ENCODE peak calls at places on chromosomes 6 and 20, in six cellular contexts. One of them, this sample, is unnamed. For H3K36me3, the result is how much of the 10 kb centered on the place peaks cover.

GRCh38 chr6:2744206-2744771 is 6.4 kb downstream of the MYLK4 start:
- DNase-seq in adrenal gland: peak
- DNase-seq in psoas muscle: peak
- DNase-seq in endodermal cell: no peak
- DNase-seq in neural progenitor cell: no peak
- DNase-seq in HCT116: no peak
- DNase-seq in this sample: no peak

GRCh38 chr6:1701668-1702353 is 92.1 kb downstream of the FOXC1 start:
- DNase-seq in psoas muscle: peak
- DNase-seq in HCT116: no peak
- DNase-seq in endodermal cell: no peak
- DNase-seq in adrenal gland: no peak
- DNase-seq in neural progenitor cell: peak
- DNase-seq in this sample: peak

GRCh38 chr20:46122071-46122470 is 4.0 kb downstream of the CD40 start:
- DNase-seq in adrenal gland: no peak
- DNase-seq in psoas muscle: no peak
- DNase-seq in HCT116: no peak
- DNase-seq in neural progenitor cell: no peak
- DNase-seq in endodermal cell: no peak
- DNase-seq in this sample: no peak

GRCh38 chr6:11324453-11325023 is 92.1 kb upstream of the NEDD9 start:
- DNase-seq in neural progenitor cell: no peak
- DNase-seq in adrenal gland: no peak
- DNase-seq in endodermal cell: no peak
- DNase-seq in HCT116: no peak
- DNase-seq in psoas muscle: no peak
- DNase-seq in this sample: no peak

GRCh38 chr6:154951400-154952200 is 43.5 kb upstream of the TIAM2 start:
- DNase-seq in endodermal cell: no peak
- DNase-seq in neural progenitor cell: no peak
- DNase-seq in HCT116: no peak
- DNase-seq in psoas muscle: no peak
- DNase-seq in adrenal gland: no peak
- DNase-seq in this sample: no peak

GRCh38 chr6:13384966-13385365 is 56.6 kb upstream of the TBC1D7 start:
- DNase-seq in psoas muscle: no peak
- DNase-seq in adrenal gland: no peak
- DNase-seq in HCT116: no peak
- DNase-seq in neural progenitor cell: no peak
- DNase-seq in endodermal cell: no peak
- DNase-seq in this sample: no peak

GRCh38 chr6:79377047-79377446 is 142.6 kb upstream of the HMGN3 start:
- DNase-seq in psoas muscle: no peak
- DNase-seq in endodermal cell: no peak
- DNase-seq in HCT116: no peak
- DNase-seq in neural progenitor cell: no peak
- DNase-seq in adrenal gland: no peak
- DNase-seq in this sample: no peak

GRCh38 chr20:20835897-20836296 is 123.5 kb upstream of the RALGAPA2 start:
- DNase-seq in neural progenitor cell: no peak
- DNase-seq in adrenal gland: no peak
- DNase-seq in psoas muscle: no peak
- DNase-seq in endodermal cell: no peak
- DNase-seq in HCT116: no peak
- DNase-seq in this sample: no peak

GRCh38 chr6:41785689-41786450 is 1.6 kb upstream of the TOMM6 start:
- DNase-seq in HCT116: no peak
- DNase-seq in endodermal cell: no peak
- DNase-seq in neural progenitor cell: no peak
- DNase-seq in psoas muscle: peak
- DNase-seq in adrenal gland: peak
- DNase-seq in this sample: no peak

GRCh38 chr20:62063601-62063980 is 2.1 kb downstream of the TAF4 start:
- DNase-seq in neural progenitor cell: peak
- DNase-seq in psoas muscle: no peak
- DNase-seq in adrenal gland: no peak
- DNase-seq in endodermal cell: peak
- DNase-seq in HCT116: no peak
- DNase-seq in this sample: no peak

GRCh38 chr6:29656157-29656556 is 735 bp upstream of the MOG start:
- DNase-seq in adrenal gland: no peak
- DNase-seq in endodermal cell: no peak
- DNase-seq in HCT116: no peak
- DNase-seq in neural progenitor cell: no peak
- DNase-seq in psoas muscle: no peak
- DNase-seq in this sample: no peak

GRCh38 chr6:130625825-130626500 is 201.2 kb upstream of the SMLR1 start:
- DNase-seq in endodermal cell: no peak
- DNase-seq in HCT116: peak
- DNase-seq in neural progenitor cell: no peak
- DNase-seq in psoas muscle: no peak
- DNase-seq in adrenal gland: no peak
- DNase-seq in this sample: no peak

GRCh38 chr6:161301338-161301737 is 27.5 kb upstream of the AGPAT4 start:
- DNase-seq in neural progenitor cell: no peak
- DNase-seq in endodermal cell: no peak
- DNase-seq in HCT116: no peak
- DNase-seq in adrenal gland: no peak
- DNase-seq in psoas muscle: no peak
- DNase-seq in this sample: peak

GRCh38 chr6:105603779-105604592 is 201.1 kb upstream of the PREP start:
- DNase-seq in endodermal cell: no peak
- DNase-seq in neural progenitor cell: no peak
- DNase-seq in adrenal gland: no peak
- DNase-seq in HCT116: no peak
- DNase-seq in psoas muscle: peak
- DNase-seq in this sample: peak

GRCh38 chr20:45470939-45471338 is 1.4 kb downstream of the WFDC2 start:
- DNase-seq in endodermal cell: peak
- DNase-seq in adrenal gland: no peak
- DNase-seq in HCT116: no peak
- DNase-seq in psoas muscle: no peak
- DNase-seq in neural progenitor cell: peak
- DNase-seq in this sample: no peak

GRCh38 chr20:32075534-32075933 is 23.5 kb downstream of the HCK start:
- DNase-seq in neural progenitor cell: no peak
- DNase-seq in adrenal gland: no peak
- DNase-seq in endodermal cell: no peak
- DNase-seq in psoas muscle: no peak
- DNase-seq in HCT116: no peak
- DNase-seq in this sample: no peak

GRCh38 chr6:105645958-105646357 is 243.1 kb upstream of the PREP start:
- DNase-seq in neural progenitor cell: no peak
- DNase-seq in endodermal cell: no peak
- DNase-seq in HCT116: no peak
- DNase-seq in adrenal gland: no peak
- DNase-seq in psoas muscle: no peak
- DNase-seq in this sample: no peak

GRCh38 chr6:142357879-142358278 is 56.1 kb downstream of the ADGRG6 start:
- DNase-seq in adrenal gland: no peak
- DNase-seq in neural progenitor cell: no peak
- DNase-seq in HCT116: no peak
- DNase-seq in endodermal cell: no peak
- DNase-seq in psoas muscle: no peak
- DNase-seq in this sample: no peak

GRCh38 chr6:109595998-109596397 is 95.0 kb downstream of the AK9 start:
- DNase-seq in endodermal cell: peak
- DNase-seq in neural progenitor cell: peak
- DNase-seq in adrenal gland: peak
- DNase-seq in psoas muscle: no peak
- DNase-seq in HCT116: peak
- DNase-seq in this sample: no peak

GRCh38 chr20:438581-439469 is 23.5 kb downstream of the TBC1D20 start:
- DNase-seq in HCT116: no peak
- DNase-seq in adrenal gland: no peak
- DNase-seq in neural progenitor cell: no peak
- DNase-seq in psoas muscle: no peak
- DNase-seq in endodermal cell: no peak
- DNase-seq in this sample: no peak

GRCh38 chr6:155524249-155524651 is 68.6 kb upstream of the NOX3 start:
- DNase-seq in HCT116: no peak
- DNase-seq in endodermal cell: no peak
- DNase-seq in psoas muscle: no peak
- DNase-seq in adrenal gland: peak
- DNase-seq in neural progenitor cell: no peak
- DNase-seq in this sample: no peak

GRCh38 chr6:89311853-89312531 is 3.1 kb downstream of the GABRR2 start:
- DNase-seq in psoas muscle: peak
- DNase-seq in endodermal cell: peak
- DNase-seq in neural progenitor cell: peak
- DNase-seq in adrenal gland: peak
- DNase-seq in HCT116: no peak
- DNase-seq in this sample: peak

GRCh38 chr6:23600118-23600517 is 525.9 kb upstream of the NRSN1 start:
- DNase-seq in psoas muscle: no peak
- DNase-seq in endodermal cell: no peak
- DNase-seq in HCT116: no peak
- DNase-seq in adrenal gland: no peak
- DNase-seq in neural progenitor cell: no peak
- DNase-seq in this sample: no peak

GRCh38 chr20:4016349-4017050 is 1.1 kb upstream of the RNF24 start:
- DNase-seq in psoas muscle: no peak
- DNase-seq in HCT116: no peak
- DNase-seq in endodermal cell: peak
- DNase-seq in adrenal gland: no peak
- DNase-seq in neural progenitor cell: no peak
- DNase-seq in this sample: no peak

GRCh38 chr20:43840382-43841070 is 74.1 kb upstream of the TOX2 start:
- DNase-seq in adrenal gland: no peak
- DNase-seq in HCT116: peak
- DNase-seq in neural progenitor cell: peak
- DNase-seq in endodermal cell: peak
- DNase-seq in psoas muscle: no peak
- DNase-seq in this sample: no peak

GRCh38 chr6:157994126-157994795 is 12.6 kb downstream of the SYNJ2 start:
- DNase-seq in adrenal gland: peak
- DNase-seq in psoas muscle: no peak
- DNase-seq in neural progenitor cell: no peak
- DNase-seq in endodermal cell: no peak
- DNase-seq in HCT116: no peak
- DNase-seq in this sample: no peak

GRCh38 chr6:490251-491037 is 98.9 kb downstream of the IRF4 start:
- DNase-seq in adrenal gland: no peak
- DNase-seq in HCT116: no peak
- DNase-seq in neural progenitor cell: no peak
- DNase-seq in psoas muscle: no peak
- DNase-seq in endodermal cell: no peak
- DNase-seq in this sample: no peak

GRCh38 chr20:3805594-3806264 is 9.6 kb downstream of the CDC25B start:
- DNase-seq in adrenal gland: no peak
- DNase-seq in HCT116: no peak
- DNase-seq in psoas muscle: no peak
- DNase-seq in neural progenitor cell: no peak
- DNase-seq in endodermal cell: no peak
- DNase-seq in this sample: no peak

GRCh38 chr6:105985816-105986632 is 100.1 kb upstream of the PRDM1 start:
- DNase-seq in HCT116: no peak
- DNase-seq in psoas muscle: no peak
- DNase-seq in adrenal gland: no peak
- DNase-seq in neural progenitor cell: peak
- DNase-seq in endodermal cell: peak
- DNase-seq in this sample: no peak

DNA sequence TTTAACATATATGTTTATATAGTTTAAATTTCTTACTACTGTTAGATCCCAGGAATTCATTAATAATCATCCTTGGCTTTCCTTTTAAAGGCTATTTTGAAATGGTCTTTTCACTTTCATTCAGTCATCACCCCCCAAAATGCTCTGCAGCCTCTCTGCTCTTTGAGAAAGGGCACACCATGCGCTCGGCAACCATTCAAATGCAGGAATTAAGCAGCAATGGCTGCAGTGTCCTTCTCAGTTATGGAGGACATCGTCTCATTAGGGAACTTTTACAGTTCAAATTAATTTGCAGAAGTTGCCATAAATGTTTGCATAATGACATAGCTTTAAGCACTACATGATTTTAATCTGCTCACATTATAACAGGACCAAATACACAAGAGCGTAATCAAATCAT is 6.3 kb downstream of the TUBB1 start:
- DNase-seq in adrenal gland: no peak
- DNase-seq in HCT116: no peak
- DNase-seq in psoas muscle: no peak
- DNase-seq in neural progenitor cell: no peak
- DNase-seq in endodermal cell: no peak
- DNase-seq in this sample: no peak
- H3K36me3 ChIP-seq in adrenal gland: under half
- H3K36me3 ChIP-seq in HCT116: under half
- H3K36me3 ChIP-seq in psoas muscle: under half
- H3K36me3 ChIP-seq in neural progenitor cell: under half
- H3K36me3 ChIP-seq in endodermal cell: half or more
- H3K36me3 ChIP-seq in this sample: under half

DNA sequence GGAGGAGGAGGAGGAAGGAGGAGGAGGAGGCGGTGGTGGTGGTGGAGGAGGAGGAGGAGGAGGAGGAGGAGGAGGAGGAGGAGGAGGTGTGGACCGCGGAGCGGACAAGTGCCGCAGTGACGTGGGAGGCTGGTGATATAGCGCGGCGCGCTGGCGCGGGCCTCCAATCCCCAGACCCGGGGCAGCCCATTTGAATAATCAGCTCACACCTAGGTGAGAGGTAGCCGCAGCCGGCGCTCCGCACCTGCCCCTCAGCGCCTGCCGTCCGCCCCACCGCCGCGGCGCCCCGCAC is 204 bp upstream of the FOXA2 start:
- DNase-seq in endodermal cell: peak
- DNase-seq in adrenal gland: no peak
- DNase-seq in neural progenitor cell: peak
- DNase-seq in HCT116: no peak
- DNase-seq in psoas muscle: no peak
- DNase-seq in this sample: no peak
- TF ChIP-seq CTCF in endodermal cell: no peak
- TF ChIP-seq CTCF in adrenal gland: no peak
- TF ChIP-seq CTCF in neural progenitor cell: no peak
- TF ChIP-seq CTCF in HCT116: no peak
- TF ChIP-seq CTCF in psoas muscle: no peak
- TF ChIP-seq CTCF in this sample: no peak

GRCh38 chr20:22794200-22794599 is 209.8 kb upstream of the FOXA2 start:
- DNase-seq in neural progenitor cell: no peak
- DNase-seq in adrenal gland: no peak
- DNase-seq in endodermal cell: no peak
- DNase-seq in HCT116: no peak
- DNase-seq in psoas muscle: no peak
- DNase-seq in this sample: no peak
- H3K27ac ChIP-seq in neural progenitor cell: no peak
- H3K27ac ChIP-seq in adrenal gland: no peak
- H3K27ac ChIP-seq in endodermal cell: no peak
- H3K27ac ChIP-seq in HCT116: no peak
- H3K27ac ChIP-seq in psoas muscle: no peak
- H3K27ac ChIP-seq in this sample: no peak

GRCh38 chr6:83108378-83108777 is 40.9 kb downstream of the DOP1A start:
- DNase-seq in psoas muscle: no peak
- DNase-seq in endodermal cell: no peak
- DNase-seq in neural progenitor cell: no peak
- DNase-seq in HCT116: no peak
- DNase-seq in adrenal gland: no peak
- DNase-seq in this sample: no peak
- H3K36me3 ChIP-seq in psoas muscle: under half
- H3K36me3 ChIP-seq in endodermal cell: half or more
- H3K36me3 ChIP-seq in neural progenitor cell: under half
- H3K36me3 ChIP-seq in HCT116: under half
- H3K36me3 ChIP-seq in adrenal gland: under half
- H3K36me3 ChIP-seq in this sample: under half